ENCODE peak calls at places on chromosomes 7 and 10, in five cellular contexts. B, L, Z, S and X are unnamed samples.

GRCh38 chr10:12950583-12951128 is 50.9 kb downstream of the CCDC3 start:
- DNase-seq in S (no peak), Z (no peak), L (no peak), B (no peak), X (no peak)

GRCh38 chr7:108079291-108080057 is 50.7 kb downstream of the LAMB4 start:
- DNase-seq in S (no peak), B (no peak), L (peak; percentile 85), Z (peak; percentile 92), X (no peak)

GRCh38 chr10:117804470-117805011 is 242.2 kb downstream of the RAB11FIP2 start:
- DNase-seq in L (no peak), B (no peak), Z (no peak), S (peak; percentile 38), X (peak; percentile 66)

GRCh38 chr10:43399911-43400310 is 9.1 kb downstream of the HNRNPF start:
- DNase-seq in B (no peak), Z (no peak), L (no peak), S (no peak), X (no peak)

GRCh38 chr10:38047666-38048065 is 37.2 kb downstream of the ZNF33A start:
- DNase-seq in L (no peak), B (no peak), S (no peak), Z (no peak), X (no peak)

GRCh38 chr7:87318741-87319140 is 26.7 kb upstream of the CROT start:
- DNase-seq in L (peak; percentile 24), Z (no peak), S (no peak), B (no peak), X (no peak)

GRCh38 chr7:105656922-105657521 is 75.7 kb upstream of the EFCAB10 start:
- DNase-seq in B (no peak), L (no peak), S (peak; percentile 20), Z (no peak), X (peak; percentile 49)

GRCh38 chr10:130545122-130545521 is 408.9 kb downstream of the GLRX3 start:
- DNase-seq in B (no peak), L (no peak), Z (no peak), S (no peak), X (no peak)

GRCh38 chr10:83677795-83678194 is 461.5 kb upstream of the GHITM start:
- DNase-seq in L (peak; percentile 83), S (no peak), Z (peak; percentile 18), B (no peak), X (no peak)

GRCh38 chr7:522071-522937 is 2.7 kb upstream of the PDGFA start:
- DNase-seq in L (peak; percentile 73), S (peak; percentile 53), B (no peak), Z (peak; percentile 23), X (peak; percentile 57)

GRCh38 chr7:121336579-121336978 is 7.8 kb downstream of the WNT16 start:
- DNase-seq in Z (no peak), B (no peak), S (no peak), L (no peak), X (no peak)

GRCh38 chr10:88965016-88965415 is 12.4 kb upstream of the ACTA2 start:
- DNase-seq in Z (no peak), B (no peak), S (no peak), L (peak; percentile 24), X (no peak)

GRCh38 chr7:544528-545221 is 25.0 kb upstream of the PDGFA start:
- DNase-seq in L (no peak), Z (no peak), B (no peak), S (no peak), X (no peak)

GRCh38 chr7:159035571-159036073 is 109.0 kb downstream of the VIPR2 start:
- DNase-seq in L (no peak), Z (no peak), B (no peak), S (no peak), X (no peak)

GRCh38 chr7:11193131-11193867 is 219.6 kb downstream of the PHF14 start:
- DNase-seq in L (peak; percentile 45), B (no peak), S (peak; percentile 86), Z (peak; percentile 45), X (peak; percentile 58)

GRCh38 chr7:91089382-91089963 is 174.8 kb upstream of the FZD1 start:
- DNase-seq in S (peak; percentile 59), L (peak; percentile 54), Z (peak; percentile 59), B (no peak), X (no peak)

GRCh38 chr7:151795168-151795754 is 81.7 kb downstream of the PRKAG2 start:
- DNase-seq in B (no peak), L (no peak), Z (no peak), S (no peak), X (no peak)

GRCh38 chr10:88899886-88900285 is 19.8 kb downstream of the STAMBPL1 start:
- DNase-seq in Z (no peak), L (no peak), S (no peak), B (no peak), X (no peak)

GRCh38 chr10:127983701-127984100 is 76.8 kb downstream of the PTPRE start:
- DNase-seq in Z (no peak), S (no peak), B (no peak), L (no peak), X (no peak)

GRCh38 chr10:77249901-77250459 is 387.6 kb downstream of the KCNMA1 start:
- DNase-seq in B (no peak), L (no peak), S (peak; percentile 30), Z (no peak), X (no peak)